ENCODE peak calls at places on chromosome 7, in six cellular contexts. O is neural progenitor cell, S is Peyer's patch, N is bronchial epithelial cell, T is uterus, F is hepatocyte. G is an unnamed sample.
A peak's percentile ranks its signal among the peaks of the same experiment; 100 is the strongest.

GRCh38 chr7:123757095-123757494 is 8.3 kb upstream of the WASL start:
- DNase-seq in O (no peak), S (no peak), N (peak; percentile 100), T (no peak), F (no peak), G (no peak)

GRCh38 chr7:100890640-100891521 is 1.4 kb upstream of the UFSP1 start:
- DNase-seq in O (peak; percentile 45), S (no peak), N (no peak), T (peak; percentile 39), F (no peak), G (no peak)

GRCh38 chr7:44327981-44328380 is 2.6 kb upstream of the CAMK2B start:
- DNase-seq in O (no peak), S (no peak), N (no peak), T (no peak), F (no peak), G (no peak)

GRCh38 chr7:155464948-155465739 is 7.2 kb downstream of the EN2 start:
- DNase-seq in O (peak; percentile 66), S (no peak), N (no peak), T (no peak), F (no peak), G (no peak)

GRCh38 chr7:42940985-42941847 is 9.0 kb downstream of the MRPL32 start:
- DNase-seq in O (peak; percentile 91), S (peak; percentile 76), N (peak; percentile 52), T (peak; percentile 70), F (peak; percentile 92), G (no peak)

GRCh38 chr7:55305130-55305529 is 60.0 kb upstream of the LANCL2 start:
- DNase-seq in O (no peak), S (no peak), N (no peak), T (no peak), F (no peak), G (no peak)

GRCh38 chr7:47571355-47572100 is 10.4 kb downstream of the TNS3 start:
- DNase-seq in O (no peak), S (peak; percentile 72), N (peak; percentile 53), T (peak; percentile 61), F (peak; percentile 62), G (no peak)

GRCh38 chr7:81611040-81611439 is 158.8 kb downstream of the HGF start:
- DNase-seq in O (no peak), S (no peak), N (no peak), T (no peak), F (no peak), G (no peak)

GRCh38 chr7:111333010-111333409 is 229.3 kb downstream of the IMMP2L start:
- DNase-seq in O (no peak), S (no peak), N (peak; percentile 82), T (no peak), F (no peak), G (no peak)

GRCh38 chr7:98990356-98990755 is 112.0 kb downstream of the TRRAP start:
- DNase-seq in O (no peak), S (no peak), N (no peak), T (no peak), F (no peak), G (no peak)

GRCh38 chr7:129218514-129219036 is 6.3 kb upstream of the AHCYL2 start:
- DNase-seq in O (peak; percentile 94), S (peak; percentile 82), N (peak; percentile 76), T (peak; percentile 78), F (peak; percentile 93), G (no peak)

GRCh38 chr7:139842414-139843210 is 13.5 kb downstream of the TBXAS1 start:
- DNase-seq in O (no peak), S (no peak), N (peak; percentile 7), T (no peak), F (no peak), G (peak; percentile 66)
- TF ChIP-seq CTCF in O (no peak), S (no peak), N (no peak), T (no peak), F (no peak), G (no peak)

DNA sequence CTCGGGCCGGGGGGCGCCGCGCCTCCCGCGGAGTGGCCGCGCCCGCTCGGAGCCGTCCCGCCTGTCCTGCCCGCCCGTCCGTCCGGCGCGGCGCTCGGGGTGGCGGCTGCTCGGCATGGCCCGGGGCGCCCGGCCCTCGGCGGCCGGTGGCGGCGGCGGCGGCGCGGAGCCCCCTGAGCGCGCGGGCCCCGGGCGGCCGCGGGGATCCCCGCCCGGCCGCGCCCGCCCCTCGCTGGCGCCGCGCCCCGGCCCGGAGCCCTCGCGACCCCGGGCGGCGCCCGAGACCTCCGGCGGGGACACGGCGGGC is 373 bp downstream of the SDK1 start:
- DNase-seq in O (peak; percentile 56), S (no peak), N (no peak), T (no peak), F (no peak), G (no peak)
- H3K4me3 ChIP-seq in O (peak overlapping the region; percentile 46), S (peak overlapping the region; percentile 58), N (peak overlapping the region; percentile 17), T (peak overlapping the region; percentile 63), F (peak overlapping the region; percentile 60), G (peak overlapping the region; percentile 82)

DNA sequence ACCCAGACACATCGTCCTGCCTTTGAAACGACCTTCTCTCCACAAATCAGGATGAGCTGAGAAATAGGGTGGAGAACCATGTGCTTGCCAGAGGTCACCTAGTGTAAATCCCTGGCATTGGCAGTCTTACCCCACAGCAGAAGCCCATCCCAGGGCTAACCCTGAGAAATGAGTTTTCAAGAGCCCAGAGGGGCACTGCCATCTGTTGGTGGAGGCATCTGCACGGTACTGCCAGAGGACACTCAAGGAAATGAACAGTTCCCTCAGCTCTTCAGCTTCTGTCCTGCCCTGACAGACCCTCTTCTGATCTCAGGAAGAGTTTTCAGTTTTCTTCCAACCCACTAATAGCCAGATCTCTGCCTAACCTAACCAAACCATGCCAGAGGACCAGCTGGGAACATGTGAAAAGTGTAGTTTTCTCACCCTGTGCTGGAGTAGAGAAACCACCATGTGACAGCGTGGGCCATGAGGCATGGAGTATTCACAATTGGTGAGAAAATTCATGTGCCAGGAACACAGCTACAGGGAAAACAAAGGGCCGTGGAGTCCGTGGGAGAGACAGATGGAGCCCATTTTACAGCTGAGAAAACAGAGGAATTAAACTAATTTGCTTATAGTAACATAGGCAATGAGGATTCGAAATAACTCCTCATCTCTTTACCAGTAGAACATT is 37.7 kb upstream of the ITPRID1 start:
- DNase-seq in O (no peak), S (no peak), N (no peak), T (no peak), F (no peak), G (no peak)
- TF ChIP-seq CTCF in O (no peak), S (no peak), N (peak; percentile 25), T (no peak), F (no peak), G (peak; percentile 27)

DNA sequence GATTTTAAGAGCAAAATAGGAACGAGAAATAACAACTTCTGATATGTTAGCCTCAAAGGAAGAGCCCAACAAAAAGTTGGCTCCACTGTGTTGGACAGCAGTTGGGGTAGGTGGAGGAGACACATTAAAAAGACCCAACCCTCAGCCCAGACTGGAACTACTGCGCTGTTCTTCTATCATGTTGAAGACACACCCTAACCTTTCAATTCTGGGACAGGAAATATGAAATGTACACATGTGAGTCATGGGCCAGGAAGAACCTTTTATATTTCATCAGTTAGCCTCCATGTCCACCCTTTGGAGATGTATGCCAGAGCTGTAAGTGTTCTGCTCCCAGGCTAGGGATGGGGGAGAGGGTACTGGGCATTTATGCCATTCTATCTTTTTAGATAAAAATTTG is 22.1 kb downstream of the CLDN12 start:
- DNase-seq in O (no peak), S (no peak), N (peak; percentile 85), T (no peak), F (no peak), G (no peak)
- H3K4me3 ChIP-seq in O (no peak overlapping the region), S (no peak overlapping the region), N (no peak overlapping the region), T (no peak overlapping the region), F (no peak overlapping the region), G (no peak overlapping the region)